ENCODE peak calls at places on chromosomes 16 and 17, in seven cellular contexts. One of them, this sample, is unnamed.

GRCh38 chr17:9016941-9017552 is 4.3 kb upstream of the NTN1 start:
- DNase-seq in K562: no peak
- DNase-seq in stomach: peak; percentile 52
- DNase-seq in Peyer's patch: peak; percentile 62
- DNase-seq in SK-N-SH: no peak
- DNase-seq in PC-9: peak; percentile 80
- DNase-seq in left ventricle myocardium inferior: no peak
- DNase-seq in this sample: no peak

GRCh38 chr17:2828396-2829038 is 32.3 kb downstream of the RAP1GAP2 start:
- DNase-seq in left ventricle myocardium inferior: peak; percentile 70
- DNase-seq in SK-N-SH: peak; percentile 94
- DNase-seq in K562: peak; percentile 81
- DNase-seq in Peyer's patch: peak; percentile 92
- DNase-seq in PC-9: no peak
- DNase-seq in stomach: peak; percentile 81
- DNase-seq in this sample: no peak

GRCh38 chr17:28871056-28871579 is 16.3 kb downstream of the ERAL1 start:
- DNase-seq in SK-N-SH: no peak
- DNase-seq in left ventricle myocardium inferior: no peak
- DNase-seq in K562: no peak
- DNase-seq in stomach: no peak
- DNase-seq in PC-9: no peak
- DNase-seq in Peyer's patch: peak; percentile 79
- DNase-seq in this sample: no peak

GRCh38 chr17:17823433-17824118 is 13.2 kb downstream of the SREBF1 start:
- DNase-seq in K562: peak; percentile 95
- DNase-seq in left ventricle myocardium inferior: peak; percentile 86
- DNase-seq in SK-N-SH: peak; percentile 99
- DNase-seq in PC-9: peak; percentile 78
- DNase-seq in Peyer's patch: peak; percentile 92
- DNase-seq in stomach: peak; percentile 89
- DNase-seq in this sample: peak; percentile 89

GRCh38 chr17:64133546-64134215 is 3.7 kb upstream of the ERN1 start:
- DNase-seq in PC-9: no peak
- DNase-seq in stomach: no peak
- DNase-seq in left ventricle myocardium inferior: no peak
- DNase-seq in K562: peak; percentile 30
- DNase-seq in Peyer's patch: peak; percentile 61
- DNase-seq in SK-N-SH: peak; percentile 80
- DNase-seq in this sample: no peak

GRCh38 chr16:48623304-48624016 is 13.5 kb upstream of the N4BP1 start:
- DNase-seq in left ventricle myocardium inferior: peak; percentile 84
- DNase-seq in PC-9: peak; percentile 64
- DNase-seq in K562: peak; percentile 86
- DNase-seq in Peyer's patch: peak; percentile 92
- DNase-seq in stomach: peak; percentile 88
- DNase-seq in SK-N-SH: peak; percentile 93
- DNase-seq in this sample: peak; percentile 75

GRCh38 chr16:11535494-11535893 is 51.2 kb downstream of the LITAF start:
- DNase-seq in K562: no peak
- DNase-seq in Peyer's patch: no peak
- DNase-seq in stomach: no peak
- DNase-seq in left ventricle myocardium inferior: no peak
- DNase-seq in PC-9: peak; percentile 93
- DNase-seq in SK-N-SH: no peak
- DNase-seq in this sample: peak; percentile 78

GRCh38 chr17:47649972-47650524 is 329 bp downstream of the KPNB1 start:
- DNase-seq in SK-N-SH: no peak
- DNase-seq in PC-9: peak; percentile 43
- DNase-seq in stomach: peak; percentile 54
- DNase-seq in K562: peak; percentile 72
- DNase-seq in Peyer's patch: peak; percentile 74
- DNase-seq in left ventricle myocardium inferior: no peak
- DNase-seq in this sample: peak; percentile 76

GRCh38 chr17:28570716-28571254 is 539 bp downstream of the PIGS start:
- DNase-seq in left ventricle myocardium inferior: peak; percentile 25
- DNase-seq in K562: peak; percentile 66
- DNase-seq in stomach: no peak
- DNase-seq in SK-N-SH: peak; percentile 67
- DNase-seq in Peyer's patch: peak; percentile 78
- DNase-seq in PC-9: no peak
- DNase-seq in this sample: no peak

GRCh38 chr16:78444-79145 is 570 bp downstream of the MPG start:
- DNase-seq in K562: no peak
- DNase-seq in stomach: no peak
- DNase-seq in PC-9: no peak
- DNase-seq in left ventricle myocardium inferior: peak; percentile 43
- DNase-seq in Peyer's patch: no peak
- DNase-seq in SK-N-SH: no peak
- DNase-seq in this sample: no peak

GRCh38 chr16:84706856-84707255 is 7.1 kb downstream of the USP10 start:
- DNase-seq in stomach: no peak
- DNase-seq in left ventricle myocardium inferior: no peak
- DNase-seq in SK-N-SH: no peak
- DNase-seq in K562: no peak
- DNase-seq in Peyer's patch: no peak
- DNase-seq in PC-9: no peak
- DNase-seq in this sample: no peak

GRCh38 chr17:80826955-80827645 is 164.5 kb upstream of the CHMP6 start:
- DNase-seq in PC-9: peak; percentile 70
- DNase-seq in K562: no peak
- DNase-seq in stomach: no peak
- DNase-seq in left ventricle myocardium inferior: no peak
- DNase-seq in SK-N-SH: peak; percentile 73
- DNase-seq in Peyer's patch: peak; percentile 50
- DNase-seq in this sample: peak; percentile 97

GRCh38 chr17:56598471-56598870 is 5.0 kb downstream of the NOG start:
- DNase-seq in left ventricle myocardium inferior: no peak
- DNase-seq in K562: no peak
- DNase-seq in Peyer's patch: no peak
- DNase-seq in SK-N-SH: no peak
- DNase-seq in stomach: no peak
- DNase-seq in PC-9: peak; percentile 84
- DNase-seq in this sample: no peak

GRCh38 chr16:57722651-57723050 is 12.9 kb upstream of the KATNB1 start:
- DNase-seq in left ventricle myocardium inferior: no peak
- DNase-seq in stomach: no peak
- DNase-seq in K562: no peak
- DNase-seq in SK-N-SH: no peak
- DNase-seq in PC-9: no peak
- DNase-seq in Peyer's patch: no peak
- DNase-seq in this sample: no peak

DNA sequence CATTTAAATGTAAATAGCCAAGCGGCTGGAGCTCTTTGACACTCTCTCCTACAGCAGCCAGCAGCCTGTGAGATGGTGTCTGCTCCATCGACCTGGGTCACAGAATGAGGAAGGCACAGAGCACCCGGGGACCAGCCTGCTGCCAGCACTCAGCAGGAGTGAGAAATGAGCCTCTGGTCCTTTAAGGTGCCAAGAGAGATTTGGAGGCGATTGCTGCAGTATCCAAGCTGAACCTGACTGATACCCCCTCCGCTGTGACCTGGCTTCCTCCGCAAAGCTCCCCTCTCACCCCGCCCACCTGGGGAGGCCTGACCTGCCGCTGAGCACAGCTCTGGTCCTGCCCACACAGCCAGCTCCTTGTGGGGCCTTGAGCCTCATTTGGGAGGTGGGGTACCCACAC is 7.7 kb downstream of the ATP2A3 start:
- DNase-seq in PC-9: no peak
- DNase-seq in stomach: no peak
- DNase-seq in Peyer's patch: no peak
- DNase-seq in left ventricle myocardium inferior: no peak
- DNase-seq in K562: peak; percentile 24
- DNase-seq in SK-N-SH: no peak
- DNase-seq in this sample: no peak
- H3K4me1 ChIP-seq in PC-9: peaks cover 20% of the 10 kb centered on the region
- H3K4me1 ChIP-seq in stomach: peaks cover 30% of the 10 kb centered on the region
- H3K4me1 ChIP-seq in Peyer's patch: peaks cover 33% of the 10 kb centered on the region
- H3K4me1 ChIP-seq in left ventricle myocardium inferior: peaks cover 39% of the 10 kb centered on the region
- H3K4me1 ChIP-seq in K562: peaks cover 55% of the 10 kb centered on the region
- H3K4me1 ChIP-seq in SK-N-SH: no peaks in the 10 kb centered on the region
- H3K4me1 ChIP-seq in this sample: peaks cover 6% of the 10 kb centered on the region

DNA sequence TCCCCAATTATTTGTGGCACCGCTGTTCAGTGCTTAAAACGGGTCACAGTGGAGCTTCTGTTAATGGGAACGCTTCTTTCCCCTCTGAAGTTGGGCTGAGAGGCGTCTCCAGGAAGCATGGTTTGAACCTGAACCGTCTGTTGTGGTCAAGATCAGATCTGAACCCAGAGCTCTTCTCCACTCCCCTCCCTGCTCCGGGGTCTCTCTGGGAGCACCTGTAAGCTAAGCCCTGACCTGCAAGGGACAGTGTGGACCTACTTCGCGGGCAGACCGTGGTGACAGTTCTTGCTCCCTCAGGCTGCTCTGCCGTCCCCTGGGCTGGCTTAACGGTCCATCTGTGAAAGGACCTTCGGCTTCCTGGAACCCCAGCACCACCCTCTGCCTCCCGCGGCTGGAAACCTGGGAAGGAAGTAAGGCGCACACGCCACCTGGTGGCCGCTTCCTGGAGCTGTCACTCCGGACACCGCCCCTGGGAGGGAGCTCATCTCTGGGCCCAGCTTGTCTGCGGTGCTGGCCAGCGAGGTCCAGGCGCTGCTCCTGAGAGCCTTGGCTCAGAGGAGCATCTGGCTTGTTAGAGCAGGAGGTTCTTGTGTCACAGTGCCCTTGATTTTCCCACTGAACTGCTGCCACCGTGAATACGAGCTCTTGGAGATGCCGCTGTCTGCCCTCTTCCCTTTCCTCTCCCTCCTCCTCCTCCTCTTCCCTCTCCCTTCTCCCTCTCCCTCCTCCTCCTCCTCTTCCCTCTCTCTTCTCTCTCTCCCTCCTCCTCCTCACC is 518.5 kb upstream of the EEF2KMT start:
- DNase-seq in SK-N-SH: peak; percentile 84
- DNase-seq in K562: peak; percentile 89
- DNase-seq in left ventricle myocardium inferior: peak; percentile 25
- DNase-seq in stomach: peak; percentile 56
- DNase-seq in Peyer's patch: peak; percentile 64
- DNase-seq in PC-9: no peak
- DNase-seq in this sample: no peak
- TF ChIP-seq CTCF in SK-N-SH: peak; percentile 41
- TF ChIP-seq CTCF in K562: peak; percentile 86
- TF ChIP-seq CTCF in left ventricle myocardium inferior: peak; percentile 67
- TF ChIP-seq CTCF in stomach: peak; percentile 48
- TF ChIP-seq CTCF in Peyer's patch: peak; percentile 61
- TF ChIP-seq CTCF in PC-9: peak; percentile 78
- TF ChIP-seq CTCF in this sample: peak; percentile 66

GRCh38 chr17:40167685-40168261 is 9.5 kb upstream of the RAPGEFL1 start:
- DNase-seq in K562: no peak
- DNase-seq in Peyer's patch: no peak
- DNase-seq in SK-N-SH: no peak
- DNase-seq in stomach: no peak
- DNase-seq in left ventricle myocardium inferior: no peak
- DNase-seq in PC-9: no peak
- DNase-seq in this sample: no peak
- H3K27ac ChIP-seq in K562: no peak overlapping the region
- H3K27ac ChIP-seq in Peyer's patch: no peak overlapping the region
- H3K27ac ChIP-seq in SK-N-SH: peak overlapping the region; percentile 37
- H3K27ac ChIP-seq in stomach: peak overlapping the region; percentile 45
- H3K27ac ChIP-seq in left ventricle myocardium inferior: peak overlapping the region; percentile 57
- H3K27ac ChIP-seq in PC-9: no peak overlapping the region
- H3K27ac ChIP-seq in this sample: no peak overlapping the region

GRCh38 chr17:66317629-66318028 is 15.2 kb downstream of the PRKCA start:
- DNase-seq in SK-N-SH: no peak
- DNase-seq in left ventricle myocardium inferior: no peak
- DNase-seq in stomach: no peak
- DNase-seq in PC-9: no peak
- DNase-seq in Peyer's patch: no peak
- DNase-seq in K562: no peak
- DNase-seq in this sample: no peak

GRCh38 chr17:66313325-66313724 is 10.9 kb downstream of the PRKCA start:
- DNase-seq in SK-N-SH: no peak
- DNase-seq in Peyer's patch: no peak
- DNase-seq in K562: no peak
- DNase-seq in stomach: no peak
- DNase-seq in PC-9: no peak
- DNase-seq in left ventricle myocardium inferior: no peak
- DNase-seq in this sample: no peak

GRCh38 chr17:66310528-66311148 is 8.2 kb downstream of the PRKCA start:
- DNase-seq in stomach: no peak
- DNase-seq in K562: no peak
- DNase-seq in left ventricle myocardium inferior: no peak
- DNase-seq in Peyer's patch: no peak
- DNase-seq in SK-N-SH: no peak
- DNase-seq in PC-9: no peak
- DNase-seq in this sample: no peak

GRCh38 chr17:66312912-66313311 is 10.5 kb downstream of the PRKCA start:
- DNase-seq in stomach: no peak
- DNase-seq in Peyer's patch: no peak
- DNase-seq in left ventricle myocardium inferior: no peak
- DNase-seq in SK-N-SH: no peak
- DNase-seq in K562: no peak
- DNase-seq in PC-9: no peak
- DNase-seq in this sample: no peak

GRCh38 chr17:66313995-66314659 is 11.7 kb downstream of the PRKCA start:
- DNase-seq in PC-9: no peak
- DNase-seq in left ventricle myocardium inferior: no peak
- DNase-seq in SK-N-SH: peak; percentile 58
- DNase-seq in Peyer's patch: no peak
- DNase-seq in stomach: no peak
- DNase-seq in K562: no peak
- DNase-seq in this sample: no peak
- H3K4me1 ChIP-seq in PC-9: no peaks in the 10 kb centered on the region
- H3K4me1 ChIP-seq in left ventricle myocardium inferior: peaks cover 3% of the 10 kb centered on the region
- H3K4me1 ChIP-seq in SK-N-SH: peaks cover 27% of the 10 kb centered on the region
- H3K4me1 ChIP-seq in Peyer's patch: no peaks in the 10 kb centered on the region
- H3K4me1 ChIP-seq in stomach: peaks cover 32% of the 10 kb centered on the region
- H3K4me1 ChIP-seq in K562: peaks cover 3% of the 10 kb centered on the region
- H3K4me1 ChIP-seq in this sample: peaks cover 7% of the 10 kb centered on the region

DNA sequence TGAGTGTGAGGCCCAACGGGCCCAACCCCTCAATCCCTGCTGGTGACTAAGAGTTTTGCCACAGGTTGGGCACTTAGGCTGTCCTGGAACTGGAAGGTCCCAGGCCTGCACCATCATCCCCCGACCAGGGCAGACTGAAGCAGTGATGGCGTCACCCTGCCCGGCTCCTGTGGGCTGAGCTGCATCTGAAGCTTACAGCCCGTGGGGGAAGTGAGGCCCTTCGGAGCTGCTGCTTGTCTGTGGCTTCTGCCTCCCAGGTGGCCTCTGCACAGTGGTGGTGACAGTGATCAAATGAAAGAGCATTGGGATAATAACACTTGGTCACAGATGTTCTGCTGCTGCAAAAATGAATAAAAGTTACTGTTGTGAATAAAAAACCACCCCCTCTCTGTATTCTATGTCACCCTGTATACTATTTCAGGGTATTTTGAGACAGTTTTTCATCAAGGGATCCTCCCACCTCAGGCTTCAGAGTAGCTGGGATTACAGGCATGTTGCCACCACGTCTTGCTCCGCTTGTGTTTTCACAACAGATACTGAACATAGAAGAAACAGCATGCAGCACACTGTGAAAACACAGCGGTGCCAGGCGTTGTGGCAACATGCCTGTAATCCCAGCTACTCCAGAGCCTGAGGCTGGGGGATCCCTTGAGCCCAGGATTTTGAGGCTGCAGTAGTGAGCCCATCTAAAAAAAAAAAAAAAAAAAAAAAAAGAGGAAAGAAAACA is 165.0 kb downstream of the LGALS9B start:
- DNase-seq in left ventricle myocardium inferior: no peak
- DNase-seq in SK-N-SH: no peak
- DNase-seq in K562: no peak
- DNase-seq in PC-9: no peak
- DNase-seq in Peyer's patch: no peak
- DNase-seq in stomach: no peak
- DNase-seq in this sample: no peak
- TF ChIP-seq CTCF in left ventricle myocardium inferior: no peak
- TF ChIP-seq CTCF in SK-N-SH: no peak
- TF ChIP-seq CTCF in K562: no peak
- TF ChIP-seq CTCF in PC-9: no peak
- TF ChIP-seq CTCF in Peyer's patch: no peak
- TF ChIP-seq CTCF in stomach: no peak
- TF ChIP-seq CTCF in this sample: no peak